ENCODE peak calls at places on chromosomes 2 and 18, in seven cellular contexts. C, A, X, B, V, M and K are unnamed samples.

GRCh38 chr2:20164061-20164733 is 60.7 kb downstream of the SDC1 start:
- DNase-seq in M (no peak), V (peak), A (no peak), X (peak), B (no peak), C (peak), K (no peak)

GRCh38 chr2:128236491-128237035 is 82.1 kb downstream of the HS6ST1 start:
- DNase-seq in A (peak), C (no peak), V (peak), M (peak), B (no peak), X (no peak), K (no peak)

GRCh38 chr2:31240406-31241365 is 6.7 kb downstream of the EHD3 start:
- DNase-seq in M (no peak), V (no peak), B (no peak), C (peak), X (no peak), A (no peak), K (no peak)

GRCh38 chr2:227325824-227326195 is 759 bp downstream of the MFF start:
- DNase-seq in A (peak), B (no peak), V (peak), M (peak), X (peak), C (peak), K (no peak)

GRCh38 chr2:146821836-146822316 is 1023.0 kb upstream of the ACVR2A start:
- DNase-seq in V (peak), M (no peak), C (no peak), X (no peak), A (peak), B (no peak), K (no peak)

GRCh38 chr2:38892819-38893218 is 3.1 kb downstream of the ARHGEF33 start:
- DNase-seq in A (peak), B (no peak), V (no peak), C (no peak), M (no peak), X (peak), K (no peak)

GRCh38 chr2:137185378-137186078 is 420.2 kb downstream of the THSD7B start:
- DNase-seq in X (no peak), M (no peak), B (no peak), C (no peak), V (no peak), A (no peak), K (no peak)

GRCh38 chr18:48035556-48035860 is 105.0 kb upstream of the SMAD2 start:
- DNase-seq in V (no peak), B (no peak), X (no peak), C (no peak), A (no peak), M (no peak), K (no peak)

GRCh38 chr2:234133004-234133403 is 82.5 kb downstream of the SPP2 start:
- DNase-seq in A (no peak), B (no peak), C (no peak), M (no peak), V (peak), X (no peak), K (no peak)

GRCh38 chr2:30243231-30243630 is 11.9 kb downstream of the LBH start:
- DNase-seq in M (no peak), X (no peak), B (no peak), V (no peak), C (no peak), A (no peak), K (no peak)

GRCh38 chr2:180010701-180011100 is 3.6 kb upstream of the CWC22 start:
- DNase-seq in X (no peak), B (no peak), A (no peak), C (no peak), M (no peak), V (no peak), K (no peak)

GRCh38 chr2:100976634-100977391 is 25.3 kb upstream of the RPL31 start:
- DNase-seq in V (peak), B (no peak), C (no peak), M (no peak), A (peak), X (no peak), K (no peak)

GRCh38 chr2:161273038-161273760 is 35.0 kb upstream of the PSMD14 start:
- DNase-seq in X (peak), M (peak), V (peak), C (no peak), A (peak), B (no peak), K (peak)

GRCh38 chr2:172307800-172308199 is 119.6 kb upstream of the ITGA6 start:
- DNase-seq in X (no peak), M (no peak), V (peak), B (no peak), A (no peak), C (no peak), K (no peak)

GRCh38 chr2:130920417-130921030 is 83.8 kb downstream of the ARHGEF4 start:
- DNase-seq in V (peak), M (peak), B (peak), A (peak), C (peak), X (peak), K (peak)

GRCh38 chr2:195563857-195564512 is 93.0 kb upstream of the SLC39A10 start:
- DNase-seq in A (peak), V (peak), B (no peak), C (no peak), X (no peak), M (peak), K (no peak)

GRCh38 chr2:218260742-218261423 is at the start of gene GPBAR1:
- DNase-seq in M (no peak), X (peak), V (peak), B (no peak), C (peak), A (no peak), K (no peak)

GRCh38 chr2:237161239-237161638 is 75.5 kb downstream of the COPS8 start:
- DNase-seq in B (no peak), C (no peak), V (no peak), A (no peak), X (no peak), M (no peak), K (no peak)

GRCh38 chr18:79513381-79514081 is 117.8 kb downstream of the NFATC1 start:
- DNase-seq in C (peak), B (no peak), M (no peak), A (no peak), X (no peak), V (no peak), K (no peak)

GRCh38 chr2:171814883-171815282 is 79.2 kb downstream of the SLC25A12 start:
- DNase-seq in B (no peak), C (no peak), M (no peak), V (no peak), X (no peak), A (no peak), K (no peak)

GRCh38 chr18:36628435-36629094 is 200.2 kb downstream of the TPGS2 start:
- DNase-seq in B (no peak), A (peak), X (no peak), C (no peak), M (no peak), V (peak), K (no peak)

GRCh38 chr18:43481069-43481468 is 203.8 kb upstream of the SYT4 start:
- DNase-seq in B (no peak), A (no peak), M (no peak), X (no peak), V (no peak), C (no peak), K (no peak)

GRCh38 chr18:39845673-39846072 is 2109.4 kb upstream of the PIK3C3 start:
- DNase-seq in B (no peak), V (no peak), X (no peak), A (no peak), C (no peak), M (no peak), K (no peak)

GRCh38 chr2:47058061-47058931 is 96.8 kb downstream of the STPG4 start:
- DNase-seq in A (peak), B (no peak), X (no peak), M (no peak), C (no peak), V (peak), K (no peak)

GRCh38 chr2:8594731-8595427 is 87.0 kb upstream of the ID2 start:
- DNase-seq in V (no peak), B (no peak), C (no peak), X (no peak), A (peak), M (no peak), K (no peak)

GRCh38 chr2:178627401-178627800 is 147.1 kb downstream of the PLEKHA3 start:
- DNase-seq in B (no peak), V (no peak), M (no peak), X (no peak), C (no peak), A (no peak), K (no peak)

GRCh38 chr2:54708584-54709340 is 14.7 kb upstream of the EML6 start:
- DNase-seq in M (no peak), A (no peak), X (peak), B (no peak), V (peak), C (peak), K (no peak)

GRCh38 chr18:49524951-49525350 is 36.9 kb upstream of the LIPG start:
- DNase-seq in X (no peak), A (no peak), M (peak), V (no peak), C (no peak), B (no peak), K (no peak)

GRCh38 chr2:237474511-237474911 is 12.5 kb upstream of the MLPH start:
- DNase-seq in C (no peak), A (no peak), M (no peak), V (peak), X (no peak), B (no peak), K (no peak)

DNA sequence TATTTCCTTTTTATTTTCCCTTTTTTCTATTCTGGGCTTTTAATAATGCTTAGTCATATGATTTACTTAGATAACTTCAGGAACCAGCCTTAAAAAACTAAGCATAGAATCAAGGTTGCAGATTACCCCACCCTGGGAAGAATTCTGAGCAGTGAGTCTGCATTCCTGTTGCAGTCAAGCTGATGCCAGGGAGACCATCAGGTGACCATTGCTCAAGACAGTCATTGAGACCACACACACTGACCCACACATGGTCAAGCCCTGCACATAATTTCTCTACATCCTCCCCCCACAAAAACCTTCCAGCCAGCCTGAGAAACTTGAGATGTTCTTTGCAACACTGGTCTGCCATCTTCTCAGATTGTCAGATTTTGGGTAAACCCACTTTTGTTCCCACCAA is 83.9 kb downstream of the SH3YL1 start:
- DNase-seq in C (no peak), A (no peak), M (no peak), V (no peak), X (no peak), B (no peak), K (no peak)
- H2BK120ac ChIP-seq in C (no peak), A (no peak), M (no peak), V (no peak), X (no peak), B (no peak), K (no peak)

GRCh38 chr2:105395691-105396090 is 3.2 kb downstream of the FHL2 start:
- DNase-seq in X (no peak), M (no peak), V (peak), B (no peak), C (no peak), A (no peak), K (no peak)
- H2BK120ac ChIP-seq in X (no peak), M (no peak), V (no peak), B (no peak), C (no peak), A (peak), K (no peak)

GRCh38 chr2:68319397-68320117 is at the start of gene CNRIP1:
- DNase-seq in A (peak), X (peak), B (no peak), M (no peak), V (peak), C (peak), K (peak)
- H2BK120ac ChIP-seq in A (peak), X (no peak), B (no peak), M (no peak), V (peak), C (no peak), K (no peak)

DNA sequence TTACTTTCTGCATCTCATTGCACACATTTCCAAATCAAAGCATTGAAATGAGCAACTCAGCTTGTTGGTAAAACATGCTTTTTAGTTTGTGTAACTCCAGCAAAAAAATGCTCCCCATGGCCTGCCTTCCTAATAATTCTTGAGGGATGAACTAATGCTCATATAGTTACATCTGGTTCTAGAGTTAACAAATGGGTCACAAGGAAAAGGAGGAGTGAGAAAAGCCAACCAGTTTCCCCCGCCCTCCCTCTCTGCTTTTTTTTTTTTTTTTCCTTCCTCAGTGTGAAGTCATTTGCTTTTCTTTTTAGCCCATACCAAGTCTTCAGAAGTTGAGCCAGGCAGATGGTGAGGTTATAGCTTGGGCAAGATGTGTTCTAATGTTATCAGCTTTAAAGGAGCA is 231.7 kb downstream of the MTX2 start:
- DNase-seq in V (peak), M (no peak), A (no peak), X (no peak), B (no peak), C (no peak), K (no peak)
- H2BK120ac ChIP-seq in V (no peak), M (no peak), A (no peak), X (no peak), B (no peak), C (no peak), K (no peak)